ENCODE peak calls at places on chromosomes 5 and 9, in seven cellular contexts. One of them, this sample, is unnamed. For H3K27me3, the result is how much of the 10 kb centered on the place peaks cover.

GRCh38 chr9:107155244-107155817 is 127.7 kb upstream of the RAD23B start:
- DNase-seq in IMR-90: no peak
- DNase-seq in HepG2: no peak
- DNase-seq in H9: peak
- DNase-seq in astrocyte: no peak
- DNase-seq in neural progenitor cell: no peak
- DNase-seq in PC-3: no peak
- DNase-seq in this sample: no peak

GRCh38 chr9:16192403-16193017 is 639.7 kb downstream of the CCDC171 start:
- DNase-seq in neural progenitor cell: no peak
- DNase-seq in IMR-90: peak
- DNase-seq in HepG2: no peak
- DNase-seq in H9: no peak
- DNase-seq in PC-3: peak
- DNase-seq in astrocyte: peak
- DNase-seq in this sample: no peak

GRCh38 chr9:129489838-129490582 is 130.9 kb downstream of the C9orf50 start:
- DNase-seq in astrocyte: no peak
- DNase-seq in PC-3: no peak
- DNase-seq in H9: no peak
- DNase-seq in HepG2: no peak
- DNase-seq in IMR-90: peak
- DNase-seq in neural progenitor cell: no peak
- DNase-seq in this sample: no peak

GRCh38 chr9:111959960-111960359 is 63.3 kb downstream of the UGCG start:
- DNase-seq in H9: no peak
- DNase-seq in PC-3: peak
- DNase-seq in astrocyte: peak
- DNase-seq in neural progenitor cell: no peak
- DNase-seq in HepG2: no peak
- DNase-seq in IMR-90: peak
- DNase-seq in this sample: no peak

GRCh38 chr5:134247825-134248224 is 22.0 kb upstream of the PPP2CA start:
- DNase-seq in neural progenitor cell: peak
- DNase-seq in PC-3: no peak
- DNase-seq in HepG2: no peak
- DNase-seq in IMR-90: peak
- DNase-seq in H9: peak
- DNase-seq in astrocyte: no peak
- DNase-seq in this sample: peak

GRCh38 chr9:114348261-114348905 is 18.7 kb downstream of the ORM2 start:
- DNase-seq in PC-3: no peak
- DNase-seq in astrocyte: no peak
- DNase-seq in IMR-90: no peak
- DNase-seq in neural progenitor cell: no peak
- DNase-seq in HepG2: no peak
- DNase-seq in H9: no peak
- DNase-seq in this sample: no peak

GRCh38 chr9:88418715-88419540 is 30.7 kb downstream of the SPIN1 start:
- DNase-seq in PC-3: no peak
- DNase-seq in astrocyte: peak
- DNase-seq in H9: peak
- DNase-seq in neural progenitor cell: no peak
- DNase-seq in HepG2: no peak
- DNase-seq in IMR-90: no peak
- DNase-seq in this sample: no peak

GRCh38 chr9:131677445-131678180 is 62.3 kb downstream of the RAPGEF1 start:
- DNase-seq in H9: no peak
- DNase-seq in astrocyte: peak
- DNase-seq in IMR-90: peak
- DNase-seq in PC-3: peak
- DNase-seq in HepG2: peak
- DNase-seq in neural progenitor cell: peak
- DNase-seq in this sample: peak

GRCh38 chr5:80192507-80193241 is 63.2 kb downstream of the SERINC5 start:
- DNase-seq in astrocyte: peak
- DNase-seq in IMR-90: peak
- DNase-seq in PC-3: no peak
- DNase-seq in neural progenitor cell: peak
- DNase-seq in H9: no peak
- DNase-seq in HepG2: peak
- DNase-seq in this sample: no peak

GRCh38 chr9:114611516-114612271 is 603 bp downstream of the TMEM268 start:
- DNase-seq in neural progenitor cell: no peak
- DNase-seq in IMR-90: peak
- DNase-seq in H9: peak
- DNase-seq in astrocyte: peak
- DNase-seq in HepG2: no peak
- DNase-seq in PC-3: peak
- DNase-seq in this sample: no peak

GRCh38 chr5:109689740-109690455 is at the start of gene MAN2A1:
- DNase-seq in H9: peak
- DNase-seq in neural progenitor cell: peak
- DNase-seq in HepG2: peak
- DNase-seq in PC-3: peak
- DNase-seq in IMR-90: peak
- DNase-seq in astrocyte: peak
- DNase-seq in this sample: peak

GRCh38 chr5:34487956-34488355 is 168.2 kb upstream of the RAI14 start:
- DNase-seq in neural progenitor cell: no peak
- DNase-seq in IMR-90: no peak
- DNase-seq in astrocyte: no peak
- DNase-seq in H9: no peak
- DNase-seq in PC-3: no peak
- DNase-seq in HepG2: no peak
- DNase-seq in this sample: no peak
- TF ChIP-seq CTCF in neural progenitor cell: no peak
- TF ChIP-seq CTCF in IMR-90: no peak
- TF ChIP-seq CTCF in astrocyte: no peak
- TF ChIP-seq CTCF in H9: no peak
- TF ChIP-seq CTCF in PC-3: no peak
- TF ChIP-seq CTCF in HepG2: no peak
- TF ChIP-seq CTCF in this sample: no peak

GRCh38 chr9:121661328-121661727 is 9.9 kb downstream of the DAB2IP start:
- DNase-seq in H9: no peak
- DNase-seq in astrocyte: no peak
- DNase-seq in HepG2: no peak
- DNase-seq in IMR-90: no peak
- DNase-seq in neural progenitor cell: no peak
- DNase-seq in PC-3: no peak
- DNase-seq in this sample: no peak
- H3K27me3 ChIP-seq in H9: under half
- H3K27me3 ChIP-seq in astrocyte: under half
- H3K27me3 ChIP-seq in HepG2: under half
- H3K27me3 ChIP-seq in IMR-90: under half
- H3K27me3 ChIP-seq in neural progenitor cell: under half
- H3K27me3 ChIP-seq in PC-3: under half
- H3K27me3 ChIP-seq in this sample: under half

GRCh38 chr5:55600536-55601208 is 65.9 kb upstream of the PLPP1 start:
- DNase-seq in neural progenitor cell: no peak
- DNase-seq in HepG2: no peak
- DNase-seq in PC-3: peak
- DNase-seq in H9: no peak
- DNase-seq in IMR-90: peak
- DNase-seq in astrocyte: peak
- DNase-seq in this sample: peak
- H2AFZ ChIP-seq in neural progenitor cell: peak
- H2AFZ ChIP-seq in HepG2: no peak
- H2AFZ ChIP-seq in PC-3: peak
- H2AFZ ChIP-seq in H9: no peak
- H2AFZ ChIP-seq in IMR-90: peak
- H2AFZ ChIP-seq in astrocyte: peak
- H2AFZ ChIP-seq in this sample: peak

DNA sequence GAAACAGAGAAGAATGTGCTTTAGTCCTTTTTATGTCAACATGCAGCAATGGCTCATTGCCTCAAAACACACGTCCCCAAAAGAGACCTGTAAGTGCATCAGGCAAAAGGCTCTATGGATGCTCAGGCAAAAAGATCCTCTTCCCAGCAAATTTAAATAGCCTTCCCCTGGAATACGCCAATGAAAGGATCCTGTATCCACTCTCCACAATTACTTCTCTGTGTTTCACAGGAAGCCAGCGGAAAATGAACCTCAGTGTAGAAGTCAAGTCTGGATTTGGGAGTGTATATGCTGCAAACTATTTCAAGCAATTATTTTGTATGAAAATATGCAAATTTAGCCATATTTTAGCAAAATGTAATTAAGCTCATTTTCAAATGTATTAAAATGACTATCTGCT is 217.9 kb downstream of the EPB41L4A start:
- DNase-seq in neural progenitor cell: no peak
- DNase-seq in HepG2: no peak
- DNase-seq in IMR-90: no peak
- DNase-seq in H9: no peak
- DNase-seq in astrocyte: no peak
- DNase-seq in PC-3: no peak
- DNase-seq in this sample: no peak
- TF ChIP-seq CTCF in neural progenitor cell: no peak
- TF ChIP-seq CTCF in HepG2: no peak
- TF ChIP-seq CTCF in IMR-90: no peak
- TF ChIP-seq CTCF in H9: no peak
- TF ChIP-seq CTCF in astrocyte: no peak
- TF ChIP-seq CTCF in PC-3: no peak
- TF ChIP-seq CTCF in this sample: no peak

GRCh38 chr9:136148766-136149165 is 30.1 kb upstream of the TMEM250 start:
- DNase-seq in IMR-90: no peak
- DNase-seq in PC-3: no peak
- DNase-seq in H9: no peak
- DNase-seq in neural progenitor cell: no peak
- DNase-seq in HepG2: no peak
- DNase-seq in astrocyte: no peak
- DNase-seq in this sample: no peak
- H3K27me3 ChIP-seq in IMR-90: under half
- H3K27me3 ChIP-seq in PC-3: under half
- H3K27me3 ChIP-seq in H9: under half
- H3K27me3 ChIP-seq in neural progenitor cell: under half
- H3K27me3 ChIP-seq in HepG2: under half
- H3K27me3 ChIP-seq in astrocyte: under half
- H3K27me3 ChIP-seq in this sample: half or more

GRCh38 chr9:106111039-106111740 is 416.8 kb downstream of the TMEM38B start:
- DNase-seq in neural progenitor cell: peak
- DNase-seq in IMR-90: no peak
- DNase-seq in PC-3: no peak
- DNase-seq in H9: no peak
- DNase-seq in HepG2: no peak
- DNase-seq in astrocyte: no peak
- DNase-seq in this sample: no peak
- H2AFZ ChIP-seq in neural progenitor cell: peak
- H2AFZ ChIP-seq in IMR-90: no peak
- H2AFZ ChIP-seq in PC-3: no peak
- H2AFZ ChIP-seq in H9: no peak
- H2AFZ ChIP-seq in HepG2: no peak
- H2AFZ ChIP-seq in astrocyte: no peak
- H2AFZ ChIP-seq in this sample: no peak

DNA sequence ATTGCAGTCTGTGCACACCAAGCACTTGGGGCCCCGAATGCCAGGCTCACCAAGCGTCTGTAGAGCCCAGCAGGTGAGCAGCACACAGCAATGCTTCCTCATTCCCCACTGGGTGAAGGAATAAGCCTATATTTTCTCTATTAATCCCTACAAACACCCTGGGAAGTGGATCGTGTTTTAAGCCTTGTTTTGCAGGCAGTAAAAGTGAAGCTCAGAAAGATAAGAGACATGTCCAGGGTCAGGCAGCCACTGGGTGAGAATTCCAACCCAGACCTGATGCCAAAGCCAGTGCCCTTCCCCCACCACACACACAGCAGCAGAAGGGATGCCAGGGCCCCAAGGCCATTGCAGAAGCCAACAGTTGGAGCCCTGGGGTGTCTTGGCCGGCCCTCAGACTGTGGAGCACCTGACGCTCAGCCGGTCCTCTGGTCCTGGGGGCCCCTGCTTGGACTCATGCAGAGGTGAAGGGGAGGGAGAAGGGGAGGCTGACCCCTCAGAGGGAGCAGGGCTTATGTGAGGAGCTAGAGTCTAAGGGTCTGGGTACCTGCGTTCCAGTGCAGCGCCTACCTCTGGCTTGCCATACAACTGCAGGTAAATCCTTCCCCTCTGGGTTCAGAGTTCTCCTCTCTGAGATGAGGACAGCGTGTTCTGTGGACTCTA is 26.3 kb upstream of the SYNPO start:
- DNase-seq in IMR-90: no peak
- DNase-seq in PC-3: no peak
- DNase-seq in HepG2: no peak
- DNase-seq in H9: no peak
- DNase-seq in astrocyte: no peak
- DNase-seq in neural progenitor cell: no peak
- DNase-seq in this sample: peak
- TF ChIP-seq CTCF in IMR-90: no peak
- TF ChIP-seq CTCF in PC-3: no peak
- TF ChIP-seq CTCF in HepG2: peak
- TF ChIP-seq CTCF in H9: peak
- TF ChIP-seq CTCF in astrocyte: no peak
- TF ChIP-seq CTCF in neural progenitor cell: peak
- TF ChIP-seq CTCF in this sample: no peak

GRCh38 chr5:159905496-159905895 is 10.8 kb upstream of the ADRA1B start:
- DNase-seq in HepG2: no peak
- DNase-seq in H9: no peak
- DNase-seq in neural progenitor cell: no peak
- DNase-seq in IMR-90: peak
- DNase-seq in PC-3: peak
- DNase-seq in astrocyte: peak
- DNase-seq in this sample: peak

GRCh38 chr5:159906957-159907356 is 9.3 kb upstream of the ADRA1B start:
- DNase-seq in astrocyte: no peak
- DNase-seq in HepG2: no peak
- DNase-seq in IMR-90: no peak
- DNase-seq in H9: no peak
- DNase-seq in PC-3: peak
- DNase-seq in neural progenitor cell: no peak
- DNase-seq in this sample: peak

GRCh38 chr5:159906463-159906862 is 9.8 kb upstream of the ADRA1B start:
- DNase-seq in neural progenitor cell: no peak
- DNase-seq in HepG2: no peak
- DNase-seq in astrocyte: no peak
- DNase-seq in IMR-90: no peak
- DNase-seq in H9: no peak
- DNase-seq in PC-3: no peak
- DNase-seq in this sample: no peak

GRCh38 chr5:159903134-159903533 is 13.1 kb upstream of the ADRA1B start:
- DNase-seq in HepG2: no peak
- DNase-seq in PC-3: no peak
- DNase-seq in neural progenitor cell: no peak
- DNase-seq in IMR-90: no peak
- DNase-seq in astrocyte: no peak
- DNase-seq in H9: no peak
- DNase-seq in this sample: no peak

DNA sequence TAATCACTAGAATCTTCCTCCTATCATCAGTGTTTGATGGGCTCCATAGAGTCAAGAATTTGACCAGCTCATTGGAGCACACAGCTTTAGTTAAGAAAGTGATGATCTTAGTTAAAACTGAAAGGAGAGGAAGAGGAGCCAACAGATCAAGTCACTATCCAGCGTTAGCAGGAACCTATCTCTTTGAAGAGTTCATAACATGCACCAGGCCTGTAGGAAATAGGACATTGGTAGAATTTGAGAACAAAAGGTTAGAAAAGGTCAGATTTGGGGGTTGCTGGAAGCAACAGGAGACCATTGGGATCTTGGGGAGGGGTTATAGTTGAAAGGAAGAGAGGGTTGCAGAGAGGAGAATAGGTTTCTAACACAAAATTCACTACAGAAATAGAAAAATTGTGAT is 11.4 kb upstream of the ADRA1B start:
- DNase-seq in neural progenitor cell: no peak
- DNase-seq in H9: no peak
- DNase-seq in HepG2: no peak
- DNase-seq in IMR-90: no peak
- DNase-seq in astrocyte: no peak
- DNase-seq in PC-3: no peak
- DNase-seq in this sample: no peak
- H3K27me3 ChIP-seq in neural progenitor cell: under half
- H3K27me3 ChIP-seq in H9: under half
- H3K27me3 ChIP-seq in HepG2: under half
- H3K27me3 ChIP-seq in IMR-90: under half
- H3K27me3 ChIP-seq in astrocyte: under half
- H3K27me3 ChIP-seq in PC-3: under half
- H3K27me3 ChIP-seq in this sample: under half

This sample was measured in PC-9.